ENCODE peak calls at places on chromosomes 3 and 15, in seven cellular contexts. V is NCI-H526; F is colonic mucosa; C is HCEC 1CT; Y is WTC11; K is GM04504; T is stimulated activated CD4-positive, alpha-beta T cell treated with anti-CD3 and anti-CD28 coated beads, Interleukin-12 subunit alpha, Interleukin-12 subunit beta, amount 100 ng/mL, for 24 hours. N is an unnamed sample.

GRCh38 chr3:2976212-2976611 is 134.0 kb downstream of the IL5RA start:
- DNase-seq in V (no peak), F (no peak), C (no peak), Y (no peak), K (no peak), T (no peak), N (no peak)

GRCh38 chr3:51941447-51941797 is 282 bp downstream of the RRP9 start:
- DNase-seq in V (no peak), F (no peak), C (no peak), Y (no peak), K (no peak), T (no peak), N (no peak)

GRCh38 chr3:101081446-101081845 is 88.2 kb upstream of the ABI3BP start:
- DNase-seq in V (no peak), F (no peak), C (no peak), Y (no peak), K (no peak), T (no peak), N (no peak)

GRCh38 chr15:95742836-95743235 is 587.7 kb upstream of the NR2F2 start:
- DNase-seq in V (no peak), F (no peak), C (no peak), Y (no peak), K (no peak), T (no peak), N (no peak)

GRCh38 chr15:57146394-57147140 is 228.1 kb downstream of the TCF12 start:
- DNase-seq in V (peak), F (peak), C (peak), Y (no peak), K (no peak), T (no peak), N (peak)

GRCh38 chr3:183378951-183379350 is 49.5 kb downstream of the MCF2L2 start:
- DNase-seq in V (no peak), F (no peak), C (no peak), Y (no peak), K (no peak), T (no peak), N (peak)

GRCh38 chr3:71129611-71130515 is 453.7 kb downstream of the FOXP1 start:
- DNase-seq in V (peak), F (no peak), C (peak), Y (no peak), K (no peak), T (no peak), N (no peak)

GRCh38 chr15:31435891-31436628 is 109.4 kb downstream of the KLF13 start:
- DNase-seq in V (no peak), F (peak), C (no peak), Y (no peak), K (no peak), T (peak), N (no peak)

GRCh38 chr3:71873093-71873611 is 88.2 kb upstream of the PROK2 start:
- DNase-seq in V (no peak), F (no peak), C (no peak), Y (no peak), K (no peak), T (no peak), N (no peak)

GRCh38 chr15:67186688-67187087 is 67.8 kb downstream of the AAGAB start:
- DNase-seq in V (no peak), F (no peak), C (no peak), Y (no peak), K (no peak), T (no peak), N (no peak)

GRCh38 chr3:117016359-117016758 is 306.8 kb downstream of the TUSC7 start:
- DNase-seq in V (no peak), F (no peak), C (no peak), Y (peak), K (no peak), T (no peak), N (no peak)

GRCh38 chr3:139096670-139097069 is 52.0 kb upstream of the PRR23C start:
- DNase-seq in V (no peak), F (no peak), C (no peak), Y (no peak), K (no peak), T (no peak), N (no peak)

GRCh38 chr15:47384316-47384715 is 333.0 kb upstream of the SEMA6D start:
- DNase-seq in V (no peak), F (no peak), C (peak), Y (no peak), K (peak), T (no peak), N (no peak)

GRCh38 chr3:72127843-72128242 is 342.9 kb upstream of the PROK2 start:
- DNase-seq in V (no peak), F (no peak), C (peak), Y (no peak), K (no peak), T (no peak), N (no peak)

GRCh38 chr3:42175841-42176240 is 84.7 kb downstream of the TRAK1 start:
- DNase-seq in V (peak), F (no peak), C (no peak), Y (no peak), K (no peak), T (no peak), N (no peak)

GRCh38 chr15:41494190-41494921 is 682 bp downstream of the ITPKA start:
- DNase-seq in V (no peak), F (peak), C (no peak), Y (peak), K (no peak), T (no peak), N (peak)

N was measured in SHP77.